ENCODE peak calls at places on chromosomes 5 and 9, in nine cellular contexts. T is esophagus squamous epithelium, U is Calu3, H is progenitor cell of endocrine pancreas, B is AG04450, K is dorsolateral prefrontal cortex, I is fibroblast of pulmonary artery, R is GM10248, S is adrenal gland. E is an unnamed sample.

GRCh38 chr9:121736964-121737462 is 85.6 kb downstream of the DAB2IP start:
- DNase-seq in T (no peak), U (peak; percentile 75), H (no peak), B (no peak), K (no peak), I (no peak), R (no peak), S (peak; percentile 78), E (no peak)

GRCh38 chr5:132105688-132106087 is 32.1 kb downstream of the CSF2 start:
- DNase-seq in T (no peak), U (no peak), H (no peak), B (no peak), K (no peak), I (no peak), R (no peak), S (no peak), E (no peak)

GRCh38 chr5:122736086-122736485 is 38.8 kb upstream of the SNX2 start:
- DNase-seq in T (no peak), U (no peak), H (no peak), B (no peak), K (no peak), I (no peak), R (no peak), S (no peak), E (no peak)

GRCh38 chr9:18821794-18822193 is 211.2 kb downstream of the SAXO1 start:
- DNase-seq in T (no peak), U (no peak), H (no peak), B (no peak), K (no peak), I (no peak), R (no peak), S (no peak), E (peak; percentile 47)

GRCh38 chr5:38835887-38836286 is 9.9 kb upstream of the OSMR start:
- DNase-seq in T (no peak), U (no peak), H (no peak), B (no peak), K (no peak), I (peak; percentile 92), R (no peak), S (no peak), E (no peak)

GRCh38 chr5:124527220-124527991 is 219.0 kb downstream of the ZNF608 start:
- DNase-seq in T (no peak), U (peak; percentile 24), H (no peak), B (no peak), K (no peak), I (no peak), R (no peak), S (no peak), E (peak; percentile 26)

GRCh38 chr9:94812343-94812742 is 85.8 kb downstream of the AOPEP start:
- DNase-seq in T (no peak), U (peak; percentile 46), H (no peak), B (no peak), K (no peak), I (peak; percentile 78), R (no peak), S (no peak), E (peak; percentile 74)

GRCh38 chr9:96169488-96169887 is 132.5 kb downstream of the HSD17B3 start:
- DNase-seq in T (no peak), U (peak; percentile 23), H (peak; percentile 18), B (no peak), K (no peak), I (no peak), R (no peak), S (peak; percentile 48), E (peak; percentile 26)

GRCh38 chr5:139385061-139385889 is 2.2 kb upstream of the SLC23A1 start:
- DNase-seq in T (no peak), U (peak; percentile 53), H (no peak), B (no peak), K (no peak), I (no peak), R (no peak), S (no peak), E (no peak)

DNA sequence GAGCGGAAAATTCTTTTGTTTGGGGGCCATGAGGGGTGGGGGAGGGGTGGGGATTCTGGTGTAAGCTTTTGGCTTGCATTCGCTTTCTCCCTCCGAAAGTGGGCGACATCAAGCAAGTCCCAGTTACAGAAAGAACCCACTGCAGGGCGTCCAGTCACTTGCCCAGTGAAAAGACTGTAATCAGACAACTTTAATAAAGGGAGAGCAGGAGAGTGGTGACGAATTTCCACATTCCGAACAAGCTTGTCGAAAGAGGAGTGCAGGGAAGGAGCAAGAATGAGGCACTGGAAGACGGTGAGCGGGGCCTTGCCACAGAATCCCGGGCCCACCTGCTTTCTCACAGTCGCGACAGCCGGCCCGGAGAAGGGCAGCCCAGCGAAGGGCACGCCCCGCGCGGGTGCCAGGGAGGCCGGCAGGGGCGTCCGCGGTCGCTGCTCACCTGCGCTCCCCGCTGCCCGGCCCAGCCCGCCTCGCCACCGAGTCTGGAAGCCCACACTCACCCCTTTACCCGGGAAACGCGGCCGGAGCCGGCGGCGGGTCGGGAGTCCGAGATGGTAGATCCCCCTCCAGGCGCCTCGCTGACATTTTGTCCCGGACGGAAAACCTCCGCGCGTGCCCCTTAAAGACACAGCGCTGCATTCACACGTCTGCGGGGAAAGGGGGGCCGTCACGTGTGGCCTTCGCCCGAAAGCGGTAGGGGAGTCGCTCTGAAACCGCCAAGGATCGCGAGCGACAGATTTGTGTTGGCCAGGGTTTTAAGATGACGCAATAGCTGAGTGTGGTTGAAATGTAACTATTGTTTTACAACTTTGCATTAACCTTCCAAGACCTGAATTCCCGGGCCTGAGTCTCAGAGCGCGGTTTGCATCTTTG is at the start of gene ZBED3:
- DNase-seq in T (no peak), U (peak; percentile 83), H (peak; percentile 57), B (peak; percentile 24), K (peak; percentile 73), I (peak; percentile 90), R (peak; percentile 61), S (peak; percentile 69), E (peak; percentile 89)
- TF ChIP-seq CTCF in T (no peak), U (no peak), H (peak; percentile 51), B (no peak), K (peak; percentile 21), I (peak; percentile 19), R (no peak), S (peak; percentile 23), E (peak; percentile 27)

GRCh38 chr9:124284237-124284831 is 26.6 kb downstream of the NEK6 start:
- DNase-seq in T (no peak), U (no peak), H (no peak), B (no peak), K (no peak), I (no peak), R (no peak), S (no peak), E (peak; percentile 46)
- TF ChIP-seq CTCF in T (no peak), U (no peak), H (no peak), B (peak; percentile 19), K (no peak), I (no peak), R (no peak), S (no peak), E (no peak)

GRCh38 chr5:180648658-180649296 is 623 bp downstream of the FLT4 start:
- DNase-seq in T (no peak), U (no peak), H (peak; percentile 53), B (no peak), K (no peak), I (no peak), R (no peak), S (no peak), E (no peak)
- TF ChIP-seq CTCF in T (no peak), U (no peak), H (peak; percentile 60), B (no peak), K (no peak), I (no peak), R (no peak), S (peak; percentile 7), E (no peak)

GRCh38 chr5:95281211-95281610 is 3.7 kb downstream of the MCTP1 start:
- DNase-seq in T (no peak), U (no peak), H (no peak), B (no peak), K (no peak), I (no peak), R (no peak), S (no peak), E (peak; percentile 23)

GRCh38 chr5:95285406-95285761 is 490 bp upstream of the MCTP1 start:
- DNase-seq in T (no peak), U (no peak), H (no peak), B (no peak), K (no peak), I (no peak), R (no peak), S (no peak), E (peak; percentile 20)

GRCh38 chr5:95283022-95283615 is 1.8 kb downstream of the MCTP1 start:
- DNase-seq in T (no peak), U (no peak), H (no peak), B (no peak), K (no peak), I (no peak), R (no peak), S (no peak), E (no peak)

GRCh38 chr5:95284512-95285405 is at the start of gene MCTP1:
- DNase-seq in T (no peak), U (peak; percentile 60), H (peak; percentile 50), B (no peak), K (no peak), I (no peak), R (peak; percentile 36), S (peak; percentile 23), E (peak; percentile 18)

GRCh38 chr5:95283761-95284511 is 958 bp downstream of the MCTP1 start:
- DNase-seq in T (no peak), U (peak; percentile 78), H (peak; percentile 53), B (no peak), K (no peak), I (no peak), R (peak; percentile 63), S (no peak), E (peak; percentile 10)
- TF ChIP-seq CTCF in T (no peak), U (peak; percentile 76), H (peak; percentile 57), B (peak; percentile 41), K (peak; percentile 43), I (peak; percentile 31), R (peak; percentile 50), S (no peak), E (peak; percentile 65)

GRCh38 chr9:131799177-131799823 is 59.4 kb upstream of the RAPGEF1 start:
- DNase-seq in T (no peak), U (peak; percentile 54), H (peak; percentile 78), B (no peak), K (no peak), I (peak; percentile 56), R (peak; percentile 67), S (peak; percentile 34), E (peak; percentile 16)

GRCh38 chr9:131800366-131800765 is 60.5 kb upstream of the RAPGEF1 start:
- DNase-seq in T (no peak), U (no peak), H (no peak), B (no peak), K (no peak), I (no peak), R (no peak), S (no peak), E (no peak)

GRCh38 chr9:131803758-131804411 is 64.0 kb upstream of the RAPGEF1 start:
- DNase-seq in T (no peak), U (no peak), H (no peak), B (no peak), K (no peak), I (no peak), R (no peak), S (no peak), E (no peak)

GRCh38 chr9:131800885-131801284 is 61.0 kb upstream of the RAPGEF1 start:
- DNase-seq in T (no peak), U (no peak), H (no peak), B (no peak), K (no peak), I (no peak), R (no peak), S (no peak), E (no peak)

GRCh38 chr9:131801811-131802210 is 61.9 kb upstream of the RAPGEF1 start:
- DNase-seq in T (no peak), U (no peak), H (no peak), B (no peak), K (no peak), I (no peak), R (no peak), S (no peak), E (no peak)
- TF ChIP-seq CTCF in T (no peak), U (no peak), H (peak; percentile 15), B (no peak), K (no peak), I (no peak), R (no peak), S (no peak), E (no peak)